ENCODE peak calls at places on chromosomes 11 and 22, in nine cellular contexts. X, Z, P, S, R, T, I, E and D are unnamed samples.
A peak's percentile ranks its signal among the peaks of the same experiment; 100 is the strongest.

GRCh38 chr11:130002352-130002845 is at the start of gene PRDM10:
- DNase-seq in X (peak; percentile 81), Z (peak; percentile 90), P (peak; percentile 94), S (peak; percentile 94), R (peak; percentile 94), T (peak; percentile 92), I (peak; percentile 81), E (peak; percentile 92), D (peak; percentile 98)

GRCh38 chr11:110809800-110810199 is 97.6 kb upstream of the ARHGAP20 start:
- DNase-seq in X (no peak), Z (no peak), P (no peak), S (no peak), R (no peak), T (no peak), I (no peak), E (no peak), D (no peak)

GRCh38 chr11:105179542-105180278 is 40.1 kb upstream of the CARD18 start:
- DNase-seq in X (no peak), Z (no peak), P (peak; percentile 13), S (no peak), R (no peak), T (no peak), I (no peak), E (no peak), D (no peak)

GRCh38 chr11:122116591-122116990 is 576 bp upstream of the BLID start:
- DNase-seq in X (no peak), Z (no peak), P (no peak), S (no peak), R (no peak), T (no peak), I (no peak), E (no peak), D (no peak)

GRCh38 chr11:69000831-69001245 is 12.2 kb downstream of the MRGPRF start:
- DNase-seq in X (peak; percentile 60), Z (no peak), P (peak; percentile 74), S (no peak), R (peak; percentile 68), T (no peak), I (no peak), E (no peak), D (peak; percentile 53)

GRCh38 chr22:22388055-22388454 is 120.5 kb downstream of the ZNF280B start:
- DNase-seq in X (no peak), Z (no peak), P (no peak), S (no peak), R (no peak), T (no peak), I (no peak), E (no peak), D (no peak)

GRCh38 chr11:64887757-64888405 is 9.5 kb upstream of the EHD1 start:
- DNase-seq in X (peak; percentile 63), Z (peak; percentile 89), P (peak; percentile 64), S (peak; percentile 85), R (peak; percentile 69), T (peak; percentile 47), I (peak; percentile 67), E (peak; percentile 72), D (peak; percentile 97)

GRCh38 chr22:37431366-37431765 is 4.1 kb upstream of the ELFN2 start:
- DNase-seq in X (no peak), Z (no peak), P (no peak), S (no peak), R (no peak), T (no peak), I (no peak), E (no peak), D (no peak)

GRCh38 chr11:1597331-1597741 is 758 bp downstream of the KRTAP5-2 start:
- DNase-seq in X (no peak), Z (no peak), P (no peak), S (no peak), R (no peak), T (no peak), I (no peak), E (no peak), D (peak; percentile 65)

GRCh38 chr11:47259178-47259977 is 1.6 kb downstream of the NR1H3 start:
- DNase-seq in X (peak; percentile 43), Z (peak; percentile 48), P (peak; percentile 61), S (no peak), R (no peak), T (no peak), I (no peak), E (no peak), D (peak; percentile 81)

GRCh38 chr11:125368757-125369156 is 127.3 kb downstream of the FEZ1 start:
- DNase-seq in X (no peak), Z (no peak), P (no peak), S (no peak), R (no peak), T (no peak), I (no peak), E (no peak), D (no peak)

GRCh38 chr22:49377306-49377705 is 450.4 kb downstream of the BRD1 start:
- DNase-seq in X (no peak), Z (no peak), P (no peak), S (no peak), R (no peak), T (no peak), I (no peak), E (no peak), D (peak; percentile 60)

GRCh38 chr11:32508780-32509179 is 73.4 kb upstream of the WT1 start:
- DNase-seq in X (no peak), Z (no peak), P (no peak), S (no peak), R (no peak), T (no peak), I (no peak), E (no peak), D (no peak)

GRCh38 chr11:118015385-118015841 is 29.2 kb downstream of the IL10RA start:
- DNase-seq in X (no peak), Z (no peak), P (no peak), S (no peak), R (no peak), T (no peak), I (no peak), E (no peak), D (no peak)

GRCh38 chr11:15865212-15865987 is 490.9 kb downstream of the SOX6 start:
- DNase-seq in X (no peak), Z (no peak), P (no peak), S (no peak), R (no peak), T (no peak), I (no peak), E (no peak), D (no peak)

GRCh38 chr22:16956290-16956689 is 51.7 kb downstream of the GAB4 start:
- DNase-seq in X (no peak), Z (no peak), P (no peak), S (no peak), R (no peak), T (no peak), I (no peak), E (no peak), D (no peak)

GRCh38 chr11:69257838-69258658 is 35.9 kb upstream of the MYEOV start:
- DNase-seq in X (no peak), Z (no peak), P (no peak), S (no peak), R (no peak), T (no peak), I (no peak), E (no peak), D (no peak)